ENCODE peak calls at places on chromosomes 11 and 22, in four cellular contexts. L is GM12878, J is H1, C is HepG2. D is an unnamed sample.

GRCh38 chr22:36423461-36424404 is 36.0 kb upstream of the MYH9 start:
- DNase-seq in L (no peak), J (no peak), C (no peak), D (no peak)

GRCh38 chr11:109547356-109548027 is 125.5 kb downstream of the C11orf87 start:
- DNase-seq in L (no peak), J (no peak), C (no peak), D (no peak)

GRCh38 chr11:46489668-46490560 is 98.3 kb upstream of the CHRM4 start:
- DNase-seq in L (no peak), J (peak), C (peak), D (peak)

GRCh38 chr11:32847511-32847910 is 17.8 kb downstream of the PRRG4 start:
- DNase-seq in L (no peak), J (no peak), C (no peak), D (no peak)

GRCh38 chr11:8707541-8708270 is 25.1 kb downstream of the RPL27A start:
- DNase-seq in L (no peak), J (no peak), C (no peak), D (no peak)

GRCh38 chr22:46878549-46878948 is 116.1 kb downstream of the TBC1D22A start:
- DNase-seq in L (no peak), J (no peak), C (no peak), D (no peak)

GRCh38 chr11:126733685-126734084 is 266.9 kb downstream of the KIRREL3 start:
- DNase-seq in L (no peak), J (no peak), C (no peak), D (no peak)

GRCh38 chr22:47163876-47164513 is 401.5 kb downstream of the TBC1D22A start:
- DNase-seq in L (no peak), J (no peak), C (no peak), D (no peak)

GRCh38 chr11:84384637-84385227 is 1098.6 kb upstream of the CCDC90B start:
- DNase-seq in L (no peak), J (no peak), C (peak), D (peak)

GRCh38 chr11:85779956-85780640 is 30.8 kb downstream of the SYTL2 start:
- DNase-seq in L (no peak), J (no peak), C (no peak), D (no peak)

GRCh38 chr11:45025716-45026492 is 75.2 kb upstream of the TP53I11 start:
- DNase-seq in L (no peak), J (no peak), C (peak), D (peak)

GRCh38 chr11:126104420-126104819 is 41.8 kb upstream of the CDON start:
- DNase-seq in L (no peak), J (peak), C (no peak), D (no peak)

GRCh38 chr11:6862961-6863360 is at the start of gene OR10A2:
- DNase-seq in L (no peak), J (no peak), C (no peak), D (no peak)

GRCh38 chr11:27945323-27945722 is 162.6 kb downstream of the KIF18A start:
- DNase-seq in L (no peak), J (no peak), C (no peak), D (no peak)

GRCh38 chr11:10973416-10973815 is 115.6 kb upstream of the ZBED5 start:
- DNase-seq in L (no peak), J (no peak), C (no peak), D (no peak)

GRCh38 chr11:129701706-129702105 is 113.9 kb upstream of the TMEM45B start:
- DNase-seq in L (no peak), J (no peak), C (no peak), D (no peak)

GRCh38 chr11:34234086-34234740 is 123.6 kb downstream of the ABTB2 start:
- DNase-seq in L (peak), J (peak), C (no peak), D (no peak)

GRCh38 chr11:47099213-47099917 is 77.3 kb downstream of the ARFGAP2 start:
- DNase-seq in L (no peak), J (no peak), C (peak), D (peak)

GRCh38 chr11:77035580-77035979 is 1.4 kb downstream of the B3GNT6 start:
- DNase-seq in L (no peak), J (no peak), C (no peak), D (no peak)

GRCh38 chr11:77037057-77037456 is 2.9 kb downstream of the B3GNT6 start:
- DNase-seq in L (no peak), J (no peak), C (no peak), D (no peak)

GRCh38 chr11:77035041-77035440 is 843 bp downstream of the B3GNT6 start:
- DNase-seq in L (no peak), J (no peak), C (no peak), D (no peak)

GRCh38 chr11:77038029-77038824 is 4.0 kb downstream of the B3GNT6 start:
- DNase-seq in L (no peak), J (no peak), C (no peak), D (no peak)

DNA sequence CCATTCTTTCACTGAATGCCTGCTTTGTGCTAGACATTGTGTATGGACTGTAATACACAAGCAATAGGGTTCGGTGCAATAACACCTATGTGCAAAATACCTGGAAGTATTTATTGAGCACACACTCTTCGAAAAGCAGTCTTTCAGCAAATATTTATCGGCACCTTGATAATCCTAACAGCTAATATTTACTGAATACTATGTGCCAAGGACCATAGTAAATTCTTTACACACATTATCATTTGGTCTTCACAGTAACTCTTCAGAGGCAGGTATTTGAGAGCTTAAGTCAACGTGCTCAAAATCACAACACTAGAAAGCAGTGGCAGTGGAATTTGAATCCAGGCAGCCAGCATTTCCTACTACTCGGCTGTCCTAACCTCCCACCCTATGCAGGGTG is 2.2 kb downstream of the B3GNT6 start:
- DNase-seq in L (no peak), J (no peak), C (peak), D (no peak)
- TF ChIP-seq TCF12 in L (no peak), J (no peak), C (no peak), D (no peak)

GRCh38 chr11:69218271-69218682 is 62.5 kb downstream of the SMIM38 start:
- DNase-seq in L (no peak), J (no peak), C (no peak), D (no peak)
- TF ChIP-seq RFX5 in L (no peak), J (no peak), C (no peak), D (no peak)

GRCh38 chr11:123249354-123249753 is 54.3 kb upstream of the CLMP start:
- DNase-seq in L (no peak), J (no peak), C (no peak), D (no peak)

GRCh38 chr11:123245567-123245966 is 50.5 kb upstream of the CLMP start:
- DNase-seq in L (no peak), J (no peak), C (no peak), D (no peak)

GRCh38 chr11:123247813-123248379 is 52.8 kb upstream of the CLMP start:
- DNase-seq in L (no peak), J (no peak), C (no peak), D (peak)

GRCh38 chr11:123246749-123247497 is 51.9 kb upstream of the CLMP start:
- DNase-seq in L (no peak), J (peak), C (peak), D (peak)

GRCh38 chr11:123247498-123247799 is 52.4 kb upstream of the CLMP start:
- DNase-seq in L (no peak), J (no peak), C (no peak), D (no peak)
- H3K4me2 ChIP-seq in L (no peak), J (no peak), C (no peak), D (peak)

GRCh38 chr11:83115992-83116641 is 40.8 kb upstream of the PCF11 start:
- DNase-seq in L (no peak), J (no peak), C (no peak), D (no peak)

GRCh38 chr11:83122050-83122449 is 34.9 kb upstream of the PCF11 start:
- DNase-seq in L (no peak), J (no peak), C (no peak), D (no peak)

GRCh38 chr11:83120328-83120727 is 36.6 kb upstream of the PCF11 start:
- DNase-seq in L (no peak), J (no peak), C (no peak), D (no peak)

GRCh38 chr11:83118814-83119213 is 38.1 kb upstream of the PCF11 start:
- DNase-seq in L (no peak), J (no peak), C (no peak), D (no peak)

GRCh38 chr11:83119216-83119615 is 37.7 kb upstream of the PCF11 start:
- DNase-seq in L (no peak), J (no peak), C (no peak), D (no peak)
- TF ChIP-seq TCF12 in L (no peak), J (no peak), C (no peak), D (no peak)

DNA sequence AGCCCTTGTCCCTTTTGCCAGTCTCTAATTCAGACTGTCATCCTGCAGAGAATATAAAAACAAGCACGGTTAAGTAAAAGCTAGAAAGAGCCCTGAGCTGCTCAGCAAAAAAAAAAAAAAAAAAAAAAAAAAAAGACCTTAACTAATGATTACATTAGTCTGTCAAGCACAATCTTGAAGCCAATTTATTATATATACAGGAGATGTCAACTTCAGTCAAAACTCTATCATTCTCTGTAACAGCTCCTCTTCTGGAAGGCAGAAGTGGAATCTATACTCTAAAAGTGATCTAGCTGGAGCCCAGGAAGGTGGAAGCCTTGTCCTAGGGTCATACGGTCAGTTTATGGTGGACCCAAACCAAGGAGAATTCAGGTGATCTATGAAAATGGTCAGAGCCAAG is 55.2 kb upstream of the UBASH3B start:
- DNase-seq in L (no peak), J (no peak), C (no peak), D (no peak)
- TF ChIP-seq RFX5 in L (no peak), J (no peak), C (no peak), D (no peak)